ENCODE peak calls at places on chromosomes 4 and X, in four cellular contexts. W is breast epithelium, Z is A549, N is adrenal gland. U is an unnamed sample.

GRCh38 chr4:129138762-129139496 is 43.0 kb downstream of the C4orf33 start:
- DNase-seq in N (no peak), W (no peak), Z (no peak), U (no peak)

GRCh38 chr4:99677161-99677560 is 19.5 kb upstream of the C4orf54 start:
- DNase-seq in Z (peak), W (no peak), N (no peak), U (no peak)

GRCh38 chr4:141410839-141411238 is 190.1 kb downstream of the ZNF330 start:
- DNase-seq in N (no peak), W (no peak), Z (no peak), U (no peak)

GRCh38 chr4:153471691-153472080 is 5.5 kb downstream of the TMEM131L start:
- DNase-seq in Z (no peak), W (no peak), N (no peak), U (no peak)

GRCh38 chrX:154477891-154478477 is 1.1 kb downstream of the LAGE3 start:
- DNase-seq in N (peak), W (no peak), Z (no peak), U (no peak)

GRCh38 chr4:121380448-121381147 is at the start of gene QRFPR:
- DNase-seq in Z (peak), W (no peak), N (no peak), U (no peak)

GRCh38 chr4:169604131-169604900 is 8.1 kb downstream of the NEK1 start:
- DNase-seq in W (no peak), Z (peak), N (no peak), U (no peak)

GRCh38 chrX:20029728-20030127 is 38.9 kb upstream of the BCLAF3 start:
- DNase-seq in Z (peak), W (no peak), N (no peak), U (peak)

GRCh38 chr4:159871141-159871540 is 768.3 kb downstream of the RAPGEF2 start:
- DNase-seq in Z (no peak), N (no peak), W (no peak), U (no peak)

GRCh38 chr4:1490011-1490905 is 84.0 kb upstream of the NKX1-1 start:
- DNase-seq in N (peak), Z (no peak), W (no peak), U (no peak)

GRCh38 chr4:6122496-6122895 is 77.9 kb downstream of the JAKMIP1 start:
- DNase-seq in Z (no peak), N (no peak), W (no peak), U (no peak)

GRCh38 chrX:132786217-132786616 is 172.2 kb downstream of the HS6ST2 start:
- DNase-seq in N (no peak), Z (no peak), W (no peak), U (no peak)

GRCh38 chrX:49175875-49176274 is 4.2 kb downstream of the PLP2 start:
- DNase-seq in W (no peak), N (no peak), Z (no peak), U (no peak)

GRCh38 chrX:49177873-49178480 is 6.3 kb downstream of the PLP2 start:
- DNase-seq in W (no peak), N (no peak), Z (no peak), U (no peak)

GRCh38 chrX:49178537-49178936 is 6.8 kb downstream of the PLP2 start:
- DNase-seq in W (no peak), N (no peak), Z (no peak), U (no peak)

GRCh38 chrX:49176421-49177326 is 5.0 kb downstream of the PLP2 start:
- DNase-seq in W (no peak), Z (peak), N (peak), U (no peak)

GRCh38 chrX:49177338-49177833 is 5.7 kb downstream of the PLP2 start:
- DNase-seq in W (no peak), Z (peak), N (peak), U (no peak)
- TF ChIP-seq CTCF in W (no peak), Z (peak), N (peak), U (no peak)

DNA sequence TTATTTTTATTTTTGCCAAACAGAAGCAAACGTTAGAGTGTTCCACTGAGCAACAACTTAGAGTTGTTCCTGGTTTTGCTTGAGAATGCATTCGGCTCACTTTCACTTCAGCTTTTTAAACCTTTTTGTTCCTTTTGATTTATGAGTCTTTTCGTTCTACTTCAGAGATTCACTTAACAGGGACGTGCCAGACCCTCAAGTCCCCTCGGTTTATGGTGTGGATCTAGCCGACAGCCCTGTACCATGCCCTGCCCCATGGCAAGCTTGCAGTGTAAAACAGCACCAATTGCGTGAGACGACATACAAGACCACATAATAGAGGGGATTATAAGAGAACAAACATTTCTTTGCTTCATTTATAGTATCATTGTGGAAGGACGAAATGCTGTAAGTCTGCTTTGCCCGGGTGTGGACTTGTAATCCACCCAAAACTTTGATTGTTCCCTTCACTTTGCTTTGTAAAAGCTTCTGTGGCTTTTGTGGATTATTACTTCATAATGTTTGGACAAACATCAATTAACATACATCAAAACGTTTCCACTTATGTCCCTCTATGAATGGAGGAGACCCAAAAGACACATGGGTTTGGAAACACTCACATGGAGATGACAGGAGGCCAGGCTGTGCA is 415.3 kb downstream of the SPRY1 start:
- DNase-seq in N (no peak), Z (no peak), W (no peak), U (no peak)
- H3K4me3 ChIP-seq in N (no peak), Z (no peak), W (peak), U (no peak)

GRCh38 chr4:110632506-110633357 is 9.9 kb upstream of the PITX2 start:
- DNase-seq in Z (no peak), W (no peak), N (no peak), U (no peak)

GRCh38 chr4:110633358-110634319 is 10.8 kb upstream of the PITX2 start:
- DNase-seq in W (no peak), N (no peak), Z (no peak), U (no peak)

GRCh38 chr4:110629780-110630500 is 7.1 kb upstream of the PITX2 start:
- DNase-seq in Z (no peak), N (no peak), W (no peak), U (no peak)

GRCh38 chr4:110630621-110631402 is 7.9 kb upstream of the PITX2 start:
- DNase-seq in Z (no peak), N (no peak), W (no peak), U (no peak)

GRCh38 chr4:110631582-110632505 is 9.0 kb upstream of the PITX2 start:
- DNase-seq in N (peak), Z (peak), W (no peak), U (peak)
- TF ChIP-seq POLR2A in N (no peak), Z (no peak), W (no peak), U (no peak)

DNA sequence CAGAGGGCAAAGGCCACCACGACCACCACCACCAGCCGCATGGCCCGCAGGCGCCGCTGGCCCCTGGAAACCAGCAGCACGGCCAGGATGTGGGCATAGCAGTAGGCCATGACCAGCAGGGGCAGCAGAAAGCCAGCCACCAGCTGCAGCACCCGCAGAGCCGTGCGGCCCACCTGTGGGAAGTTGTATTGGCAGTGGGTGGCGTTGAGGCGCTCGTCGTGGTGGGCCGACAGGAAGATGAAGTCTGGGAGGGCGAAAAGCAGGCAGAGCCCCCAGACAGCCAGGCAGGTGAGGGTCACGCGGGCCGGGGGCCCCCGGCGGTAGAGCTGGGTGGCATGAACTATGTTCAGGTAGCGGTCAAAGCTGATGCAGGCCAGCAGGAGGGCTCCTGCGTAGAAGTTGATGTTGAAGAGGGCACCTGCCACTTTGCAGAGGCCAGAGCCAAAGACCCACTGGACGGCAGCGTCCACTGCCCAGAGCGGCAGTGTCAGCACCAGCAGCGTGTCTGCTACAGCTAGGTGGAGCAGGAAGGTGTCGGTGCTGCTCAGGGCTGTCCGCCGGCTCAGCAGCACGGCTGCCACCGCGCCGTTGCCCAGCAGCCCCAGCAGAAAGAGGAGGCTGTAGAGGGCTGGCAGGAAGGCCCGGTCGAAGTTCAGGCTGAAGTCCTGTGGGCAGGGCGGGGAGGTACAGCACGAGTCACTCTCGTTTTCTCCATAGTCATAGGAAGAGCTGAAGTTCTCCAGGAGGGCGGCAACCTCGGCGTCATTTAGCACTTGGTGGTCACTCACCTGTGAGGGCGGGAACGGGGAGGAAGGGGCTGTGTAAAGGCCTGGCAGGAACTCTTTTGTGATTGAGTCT is 1.4 kb downstream of the CXCR3 start:
- DNase-seq in N (no peak), W (no peak), Z (no peak), U (peak)
- TF ChIP-seq CTCF in N (no peak), W (no peak), Z (no peak), U (no peak)

DNA sequence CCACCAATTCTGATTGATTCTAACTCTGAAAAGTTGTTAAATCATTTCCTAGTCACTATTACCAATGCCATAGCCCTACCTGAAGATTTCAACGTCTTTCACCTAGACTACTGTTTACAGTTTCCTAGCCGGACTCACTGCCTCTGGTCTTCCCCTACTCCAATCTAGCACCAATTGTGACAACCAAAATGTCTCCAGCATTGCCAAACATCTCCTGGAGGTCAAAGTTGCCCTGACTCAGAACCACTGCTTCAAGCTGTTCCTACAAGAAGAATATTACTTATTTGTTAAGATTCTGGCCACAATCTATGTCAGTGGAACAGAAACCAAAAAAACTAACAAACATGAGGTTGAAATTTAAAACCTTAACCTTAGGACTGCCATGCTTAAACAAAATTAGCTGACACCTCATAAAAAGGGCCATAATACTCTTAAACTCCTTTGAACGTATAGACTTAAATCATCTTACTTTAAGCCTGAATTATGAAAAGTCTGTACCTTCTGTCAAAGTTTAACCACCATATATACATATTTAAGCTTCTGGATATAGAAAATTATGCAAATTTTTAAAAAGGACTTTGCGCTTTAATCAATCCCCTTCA is 2.1 kb downstream of the PDS5A start:
- DNase-seq in N (no peak), W (no peak), Z (no peak), U (no peak)
- H3K4me3 ChIP-seq in N (no peak), W (no peak), Z (peak), U (no peak)

GRCh38 chr4:139050436-139050835 is 34.9 kb downstream of the NOCT start:
- DNase-seq in W (no peak), N (no peak), Z (no peak), U (no peak)
- TF ChIP-seq POLR2A in W (no peak), N (no peak), Z (no peak), U (no peak)

GRCh38 chr4:44961001-44961755 is 234.8 kb upstream of the GNPDA2 start:
- DNase-seq in W (no peak), Z (no peak), N (no peak), U (no peak)
- TF ChIP-seq CTCF in W (no peak), Z (no peak), N (no peak), U (no peak)

GRCh38 chr4:86950835-86951525 is 16.2 kb downstream of the AFF1 start:
- DNase-seq in N (no peak), Z (no peak), W (no peak), U (no peak)
- H3K4me3 ChIP-seq in N (no peak), Z (no peak), W (no peak), U (no peak)

GRCh38 chr4:38663021-38663800 is 788 bp upstream of the KLF3 start:
- DNase-seq in W (peak), Z (peak), N (no peak), U (no peak)

GRCh38 chr4:38665846-38666490 is 2.0 kb downstream of the KLF3 start:
- DNase-seq in W (no peak), N (no peak), Z (no peak), U (no peak)

GRCh38 chr4:38667005-38667771 is 3.2 kb downstream of the KLF3 start:
- DNase-seq in Z (peak), W (no peak), N (peak), U (peak)

GRCh38 chr4:38663801-38664703 is at the start of gene KLF3:
- DNase-seq in W (peak), N (peak), Z (peak), U (peak)

GRCh38 chr4:38664704-38665401 is 854 bp downstream of the KLF3 start:
- DNase-seq in Z (peak), W (peak), N (peak), U (peak)
- TF ChIP-seq POLR2A in Z (no peak), W (no peak), N (peak), U (peak)

U was measured in Peyer's patch.